ENCODE peak calls at places on chromosomes 2 and 18, in nine cellular contexts. L, O, Q, M, B, S, U, C and Z are unnamed samples.
A peak's percentile ranks its signal among the peaks of the same experiment; 100 is the strongest.

GRCh38 chr2:171008550-171009205 is 79.6 kb downstream of the GORASP2 start:
- DNase-seq in S (no peak), B (no peak), M (no peak), Q (no peak), C (no peak), U (no peak), O (no peak), L (no peak), Z (no peak)

GRCh38 chr2:62931536-62931935 is 119.1 kb upstream of the OTX1 start:
- DNase-seq in B (no peak), S (no peak), Q (no peak), C (no peak), M (no peak), O (no peak), L (peak; percentile 28), U (no peak), Z (no peak)

GRCh38 chr2:127790694-127791529 is 20.1 kb downstream of the WDR33 start:
- DNase-seq in Q (no peak), U (no peak), O (no peak), C (no peak), L (no peak), S (no peak), M (no peak), B (no peak), Z (no peak)

GRCh38 chr18:10442551-10442971 is 11.9 kb upstream of the APCDD1 start:
- DNase-seq in M (no peak), S (no peak), L (no peak), O (no peak), Q (no peak), U (no peak), B (no peak), C (no peak), Z (no peak)

GRCh38 chr18:71707400-71707799 is 836.7 kb downstream of the CBLN2 start:
- DNase-seq in B (no peak), L (no peak), O (no peak), U (no peak), Q (no peak), C (no peak), M (no peak), S (no peak), Z (no peak)

GRCh38 chr18:54222922-54223567 is 1.4 kb downstream of the MBD2 start:
- DNase-seq in O (no peak), U (no peak), M (no peak), B (no peak), L (no peak), C (no peak), S (no peak), Q (peak; percentile 79), Z (no peak)

GRCh38 chr2:64104944-64105343 is 39.3 kb downstream of the PELI1 start:
- DNase-seq in Q (no peak), O (no peak), S (no peak), C (no peak), B (no peak), M (no peak), U (no peak), L (peak; percentile 23), Z (no peak)

GRCh38 chr2:53127061-53127650 is 640.4 kb upstream of the CHAC2 start:
- DNase-seq in C (peak; percentile 12), L (no peak), B (no peak), M (no peak), S (no peak), O (no peak), Q (no peak), U (no peak), Z (no peak)

GRCh38 chr2:55954306-55955035 is 30.9 kb upstream of the EFEMP1 start:
- DNase-seq in C (peak; percentile 88), M (no peak), O (no peak), Q (no peak), L (peak; percentile 93), S (no peak), B (no peak), U (no peak), Z (no peak)

GRCh38 chr2:102336502-102336945 is 19.1 kb upstream of the IL18R1 start:
- DNase-seq in M (no peak), S (no peak), B (no peak), C (peak; percentile 91), Q (no peak), O (no peak), L (peak; percentile 63), U (no peak), Z (no peak)

GRCh38 chr2:152221870-152222269 is 46.3 kb upstream of the STAM2 start:
- DNase-seq in L (peak; percentile 47), U (no peak), C (peak; percentile 89), B (no peak), S (no peak), O (no peak), M (no peak), Q (no peak), Z (no peak)

GRCh38 chr2:187497858-187498463 is 49.9 kb upstream of the CALCRL start:
- DNase-seq in C (peak; percentile 27), U (no peak), Q (no peak), M (no peak), O (no peak), S (no peak), L (peak; percentile 37), B (no peak), Z (no peak)

GRCh38 chr2:106306396-106306795 is 112.3 kb upstream of the UXS1 start:
- DNase-seq in M (no peak), B (no peak), C (no peak), U (no peak), O (no peak), Q (no peak), S (no peak), L (no peak), Z (no peak)

GRCh38 chr2:116952254-116952653 is 862.2 kb upstream of the DDX18 start:
- DNase-seq in S (no peak), Q (no peak), B (no peak), U (no peak), M (no peak), C (no peak), L (no peak), O (no peak), Z (no peak)

GRCh38 chr2:196101325-196101981 is 32.8 kb upstream of the DNAH7 start:
- DNase-seq in U (no peak), B (no peak), L (peak; percentile 87), S (no peak), Q (peak; percentile 71), C (peak; percentile 48), M (peak; percentile 52), O (no peak), Z (no peak)

GRCh38 chr18:48939368-48940097 is 11.2 kb downstream of the SMAD7 start:
- DNase-seq in B (no peak), M (no peak), C (peak; percentile 79), L (no peak), U (no peak), O (no peak), S (no peak), Q (no peak), Z (no peak)

GRCh38 chr2:24220534-24221281 is 45.9 kb downstream of the FAM228A start:
- DNase-seq in O (no peak), L (no peak), Q (no peak), M (no peak), B (no peak), U (no peak), S (no peak), C (no peak), Z (no peak)

GRCh38 chr2:134391751-134392160 is 137.9 kb downstream of the MGAT5 start:
- DNase-seq in O (peak; percentile 29), C (no peak), S (no peak), L (no peak), U (peak; percentile 83), B (no peak), M (no peak), Q (no peak), Z (no peak)

GRCh38 chr2:192150166-192150565 is 44.6 kb downstream of the TMEFF2 start:
- DNase-seq in M (no peak), Q (no peak), O (no peak), U (no peak), S (no peak), B (no peak), L (no peak), C (no peak), Z (no peak)

GRCh38 chr2:26542676-26543505 is 65.0 kb upstream of the OTOF start:
- DNase-seq in L (no peak), U (no peak), M (no peak), B (no peak), C (no peak), Q (peak; percentile 2), S (no peak), O (no peak), Z (no peak)

GRCh38 chr18:9730786-9731185 is 22.7 kb downstream of the RAB31 start:
- DNase-seq in O (no peak), Q (no peak), M (no peak), B (no peak), L (no peak), C (no peak), S (no peak), U (no peak), Z (no peak)

GRCh38 chr2:198657520-198658121 is 800.1 kb downstream of the SATB2 start:
- DNase-seq in C (peak; percentile 5), B (no peak), S (peak; percentile 1), U (no peak), O (peak; percentile 4), L (peak; percentile 17), Q (peak; percentile 12), M (no peak), Z (peak; percentile 7)

GRCh38 chr2:189234991-189235390 is 55.4 kb upstream of the COL5A2 start:
- DNase-seq in B (no peak), S (no peak), L (peak; percentile 55), C (peak; percentile 25), M (no peak), U (no peak), Q (no peak), O (no peak), Z (no peak)

GRCh38 chr2:143841935-143842334 is 678.0 kb downstream of the ZEB2 start:
- DNase-seq in U (no peak), C (peak; percentile 40), S (no peak), L (peak; percentile 35), Q (no peak), O (no peak), M (no peak), B (no peak), Z (no peak)

GRCh38 chr18:51110073-51110797 is 80.2 kb downstream of the SMAD4 start:
- DNase-seq in Q (peak; percentile 76), B (peak; percentile 65), S (no peak), L (peak; percentile 28), O (no peak), C (peak; percentile 49), M (no peak), U (no peak), Z (peak; percentile 24)

GRCh38 chr2:102166189-102166845 is 20.5 kb upstream of the IL1RL2 start:
- DNase-seq in O (no peak), M (no peak), S (no peak), B (no peak), Q (peak; percentile 57), U (no peak), L (peak; percentile 86), C (peak; percentile 52), Z (no peak)

GRCh38 chr2:190896477-190896876 is 15.9 kb downstream of the GLS start:
- DNase-seq in M (no peak), B (no peak), Q (no peak), U (no peak), L (no peak), C (peak; percentile 35), S (no peak), O (no peak), Z (no peak)

GRCh38 chr2:112646102-112646719 is 472 bp downstream of the SLC20A1 start:
- DNase-seq in B (peak; percentile 20), S (no peak), L (no peak), M (no peak), Q (no peak), U (no peak), C (no peak), O (no peak), Z (peak; percentile 30)

GRCh38 chr2:179837408-179837807 is 24.0 kb downstream of the ZNF385B start:
- DNase-seq in L (peak; percentile 80), Q (no peak), O (no peak), C (peak; percentile 22), B (no peak), U (no peak), S (no peak), M (peak; percentile 29), Z (no peak)